ENCODE peak calls at places on chromosomes 6 and 20, in six cellular contexts. D is body of pancreas, R is breast epithelium, K is heart left ventricle, J is caudate nucleus, W is IMR-90. F is an unnamed sample.

GRCh38 chr20:17225891-17226409 is 890 bp upstream of the PCSK2 start:
- DNase-seq in K (no peak), W (no peak), R (no peak), D (peak), J (peak), F (no peak)

GRCh38 chr20:62149532-62150235 is 6.1 kb downstream of the SS18L1 start:
- DNase-seq in K (no peak), R (peak), J (no peak), D (no peak), W (peak), F (no peak)

GRCh38 chr6:166751051-166751595 is 124.1 kb upstream of the RPS6KA2 start:
- DNase-seq in R (no peak), D (no peak), J (no peak), K (no peak), W (no peak), F (no peak)

GRCh38 chr6:54125493-54125892 is 14.2 kb downstream of the MLIP start:
- DNase-seq in J (no peak), D (no peak), W (no peak), R (no peak), K (no peak), F (no peak)

GRCh38 chr6:153511896-153512496 is 380.9 kb upstream of the RGS17 start:
- DNase-seq in K (no peak), R (no peak), D (no peak), W (peak), J (no peak), F (no peak)

GRCh38 chr20:35729836-35730582 is 12.1 kb downstream of the RBM39 start:
- DNase-seq in R (no peak), D (no peak), W (no peak), J (no peak), K (no peak), F (no peak)

GRCh38 chr20:35006009-35006408 is 50.3 kb downstream of the MYH7B start:
- DNase-seq in W (no peak), K (no peak), R (no peak), D (no peak), J (no peak), F (no peak)

GRCh38 chr20:62624325-62624690 is 18.0 kb upstream of the SLCO4A1 start:
- DNase-seq in K (no peak), D (peak), R (no peak), W (no peak), J (no peak), F (no peak)

GRCh38 chr6:118704911-118705310 is 53.5 kb upstream of the CEP85L start:
- DNase-seq in K (no peak), R (no peak), D (no peak), J (no peak), W (no peak), F (no peak)

GRCh38 chr6:92011681-92012245 is 1407.6 kb downstream of the EPHA7 start:
- DNase-seq in J (no peak), K (no peak), D (no peak), W (no peak), R (no peak), F (no peak)

GRCh38 chr6:100775667-100776066 is 105.5 kb downstream of the ASCC3 start:
- DNase-seq in W (no peak), J (no peak), D (no peak), K (no peak), R (no peak), F (no peak)

GRCh38 chr6:74768738-74769137 is 437.1 kb downstream of the COL12A1 start:
- DNase-seq in K (no peak), D (no peak), R (no peak), W (no peak), J (no peak), F (no peak)

GRCh38 chr20:35604444-35604750 is 11.2 kb upstream of the SPAG4 start:
- DNase-seq in R (no peak), D (no peak), K (no peak), J (no peak), W (no peak), F (no peak)

GRCh38 chr6:73452107-73452461 is at the start of gene CGAS:
- DNase-seq in K (peak), R (peak), D (peak), W (peak), J (peak), F (peak)

GRCh38 chr6:16742116-16742515 is 19.1 kb downstream of the ATXN1 start:
- DNase-seq in D (no peak), W (no peak), R (no peak), J (no peak), K (no peak), F (no peak)

GRCh38 chr6:19759117-19759880 is 77.9 kb upstream of the ID4 start:
- DNase-seq in R (no peak), W (peak), D (no peak), K (no peak), J (no peak), F (no peak)

GRCh38 chr6:14658909-14659561 is 541.5 kb downstream of the CD83 start:
- DNase-seq in R (peak), K (no peak), D (no peak), W (peak), J (no peak), F (no peak)

GRCh38 chr6:145844933-145845531 is 30.4 kb upstream of the FBXO30 start:
- DNase-seq in R (no peak), W (no peak), K (no peak), J (no peak), D (no peak), F (no peak)

GRCh38 chr20:57118107-57118769 is 148.2 kb downstream of the BMP7 start:
- DNase-seq in R (no peak), K (no peak), W (no peak), D (no peak), J (no peak), F (no peak)

GRCh38 chr6:27889628-27890315 is 22.4 kb downstream of the OR2B2 start:
- DNase-seq in D (no peak), J (no peak), W (no peak), R (no peak), K (no peak), F (no peak)

GRCh38 chr6:157091243-157091642 is 232.1 kb downstream of the TMEM242 start:
- DNase-seq in W (no peak), R (no peak), J (no peak), K (no peak), D (no peak), F (no peak)

GRCh38 chr20:34638532-34638931 is 38.4 kb downstream of the PIGU start:
- DNase-seq in R (no peak), J (no peak), W (no peak), K (no peak), D (no peak), F (no peak)

GRCh38 chr6:31870385-31870921 is 7.8 kb upstream of the NEU1 start:
- DNase-seq in J (no peak), D (no peak), R (no peak), K (no peak), W (no peak), F (no peak)

GRCh38 chr6:89951574-89952360 is 57.5 kb downstream of the GJA10 start:
- DNase-seq in J (peak), D (no peak), R (no peak), W (peak), K (no peak), F (peak)

GRCh38 chr6:164152611-164153010 is 738.1 kb downstream of the QKI start:
- DNase-seq in D (no peak), K (no peak), R (peak), W (no peak), J (no peak), F (no peak)

GRCh38 chr6:43247115-43247999 is 4.1 kb downstream of the TTBK1 start:
- DNase-seq in R (peak), K (peak), D (peak), J (peak), W (peak), F (peak)

GRCh38 chr20:2653511-2654383 is 1.3 kb downstream of the NOP56 start:
- DNase-seq in K (no peak), W (no peak), J (no peak), D (no peak), R (no peak), F (no peak)
- H3K27ac ChIP-seq in K (peak), W (peak), J (peak), D (peak), R (peak), F (peak)

GRCh38 chr20:50312002-50312681 is 121.5 kb downstream of the CEBPB start:
- DNase-seq in D (no peak), W (no peak), R (no peak), J (no peak), K (no peak), F (no peak)

GRCh38 chr20:50312682-50313187 is 122.1 kb downstream of the CEBPB start:
- DNase-seq in D (peak), K (peak), W (peak), R (peak), J (no peak), F (no peak)

GRCh38 chr20:50310673-50311051 is 120.0 kb downstream of the CEBPB start:
- DNase-seq in R (no peak), K (no peak), D (no peak), W (no peak), J (no peak), F (no peak)

GRCh38 chr20:50309764-50310672 is 119.4 kb downstream of the CEBPB start:
- DNase-seq in W (no peak), R (no peak), J (no peak), D (no peak), K (no peak), F (no peak)

GRCh38 chr20:50311308-50312001 is 120.8 kb downstream of the CEBPB start:
- DNase-seq in J (no peak), K (no peak), R (no peak), W (peak), D (no peak), F (no peak)
- H3K27ac ChIP-seq in J (no peak), K (peak), R (peak), W (no peak), D (peak), F (no peak)

DNA sequence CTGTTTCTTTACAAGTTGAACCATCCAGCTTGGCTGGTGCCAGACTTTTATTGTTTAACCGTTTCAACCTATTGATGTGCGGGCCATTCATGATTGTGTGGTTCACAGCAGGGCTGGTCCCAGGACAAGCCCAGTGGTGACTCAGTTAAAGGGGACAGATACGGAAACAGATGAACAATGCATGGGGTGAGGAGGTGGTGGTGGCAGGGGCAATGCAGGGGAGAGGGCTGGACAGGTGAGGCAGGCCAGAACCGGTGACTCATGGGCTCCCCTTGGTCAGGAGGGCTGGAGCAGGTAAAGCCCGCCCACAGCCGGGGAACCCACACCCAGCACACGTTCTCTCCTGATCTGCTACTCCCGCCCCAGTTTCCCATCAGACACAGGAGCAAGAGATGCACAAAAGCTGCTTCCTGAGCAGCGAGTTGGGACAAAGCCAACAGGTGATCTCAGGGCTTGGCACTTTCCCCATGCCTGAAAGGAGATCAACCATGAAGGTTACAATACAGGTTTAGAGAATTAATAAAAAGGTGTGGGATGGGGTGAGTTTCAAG is 232.2 kb downstream of the LY86 start:
- DNase-seq in K (no peak), D (peak), J (no peak), R (peak), W (no peak), F (no peak)
- H3K27ac ChIP-seq in K (no peak), D (peak), J (no peak), R (peak), W (no peak), F (no peak)

GRCh38 chr6:37520926-37521325 is 21.2 kb upstream of the CCDC167 start:
- DNase-seq in D (no peak), R (no peak), W (no peak), J (no peak), K (no peak), F (no peak)
- H3K27ac ChIP-seq in D (no peak), R (no peak), W (no peak), J (no peak), K (no peak), F (no peak)

DNA sequence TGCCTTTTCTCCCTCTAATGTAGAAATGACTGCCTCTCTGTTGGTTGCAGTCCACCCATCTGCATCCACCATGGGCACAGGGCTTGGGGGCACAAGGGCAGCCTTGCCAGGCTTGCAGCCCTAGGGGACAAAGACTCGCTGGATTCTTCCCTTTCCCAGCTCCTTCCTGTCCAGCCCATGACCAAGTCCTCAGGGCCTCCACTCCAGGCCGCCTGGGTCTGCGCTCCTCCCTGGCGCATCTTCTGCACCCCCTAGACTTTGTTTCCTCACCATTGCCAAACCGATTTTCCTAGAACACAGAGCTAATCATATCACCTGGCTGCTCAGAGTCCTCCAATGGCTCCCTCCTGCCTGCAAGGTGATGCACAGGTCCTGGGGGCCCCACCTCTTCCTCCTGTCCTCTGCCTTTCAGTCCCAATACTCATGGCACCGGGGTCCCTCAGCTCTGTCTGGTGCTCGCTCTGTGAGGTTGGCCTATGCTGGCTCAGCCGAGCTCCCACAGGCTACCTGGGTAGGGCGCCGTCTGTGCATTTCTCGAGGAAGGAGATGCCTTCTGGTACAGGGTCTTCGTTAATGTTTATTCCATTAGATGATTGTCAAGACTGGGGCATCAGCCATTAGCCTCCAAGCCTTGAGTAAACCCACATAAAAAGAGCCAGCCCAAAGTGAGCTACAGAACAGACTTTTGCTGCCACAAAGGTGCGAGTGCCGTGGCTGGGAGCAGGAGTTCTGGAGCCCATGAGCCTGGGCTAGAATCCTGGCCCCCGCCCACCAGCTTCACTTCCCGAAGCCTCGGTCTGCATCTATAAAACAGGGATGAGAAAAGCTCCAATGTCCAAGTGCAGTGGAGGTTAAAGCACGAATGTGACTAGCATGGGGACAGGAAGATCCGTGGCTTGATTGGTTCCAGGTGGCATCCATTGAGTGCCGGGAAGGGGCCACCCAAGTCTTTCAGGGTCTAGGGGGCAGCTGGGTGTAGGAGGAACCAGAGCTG is 17.7 kb downstream of the PSMG4 start:
- DNase-seq in R (no peak), J (no peak), W (no peak), D (no peak), K (no peak), F (no peak)
- H3K27ac ChIP-seq in R (peak), J (no peak), W (no peak), D (no peak), K (no peak), F (no peak)

F was measured in substantia nigra.